ENCODE peak calls at places on chromosome 22, in four cellular contexts. W is brain microvascular endothelial cell, D is A549, S is heart left ventricle. O is an unnamed sample.

GRCh38 chr22:34427841-34428240 is 507.6 kb upstream of the LARGE1 start:
- DNase-seq in S (no peak), W (no peak), D (no peak), O (no peak)

GRCh38 chr22:23064381-23065068 is 5.8 kb upstream of the GNAZ start:
- DNase-seq in W (no peak), D (no peak), S (peak; percentile 35), O (no peak)

GRCh38 chr22:50292643-50293440 is 14.6 kb downstream of the PLXNB2 start:
- DNase-seq in S (no peak), W (no peak), D (no peak), O (no peak)

GRCh38 chr22:48940988-48941902 is 886.4 kb downstream of the BRD1 start:
- DNase-seq in D (no peak), S (no peak), W (no peak), O (no peak)

GRCh38 chr22:50008151-50009040 is 4.2 kb downstream of the IL17REL start:
- DNase-seq in S (no peak), W (no peak), D (no peak), O (no peak)

GRCh38 chr22:29306830-29307657 is 594 bp downstream of the GAS2L1 start:
- DNase-seq in S (peak; percentile 92), W (peak; percentile 55), D (peak; percentile 50), O (no peak)

GRCh38 chr22:48677168-48677520 is 1150.5 kb downstream of the BRD1 start:
- DNase-seq in D (no peak), W (no peak), S (peak; percentile 57), O (no peak)

GRCh38 chr22:38009000-38009806 is 24.8 kb upstream of the SOX10 start:
- DNase-seq in W (no peak), D (no peak), S (no peak), O (no peak)

GRCh38 chr22:49768961-49769690 is 58.5 kb downstream of the BRD1 start:
- DNase-seq in D (no peak), S (peak; percentile 70), W (no peak), O (peak; percentile 43)

GRCh38 chr22:30863161-30863833 is 105.3 kb downstream of the MORC2 start:
- DNase-seq in W (no peak), D (no peak), S (peak; percentile 44), O (no peak)

GRCh38 chr22:41524809-41525449 is 19.3 kb downstream of the POLR3H start:
- DNase-seq in W (peak; percentile 37), S (no peak), D (no peak), O (no peak)

GRCh38 chr22:20198527-20199319 is 47.9 kb upstream of the CCDC188 start:
- DNase-seq in D (no peak), S (no peak), W (no peak), O (no peak)

GRCh38 chr22:29629382-29630179 is 26.1 kb downstream of the NF2 start:
- DNase-seq in D (no peak), W (no peak), S (no peak), O (no peak)

GRCh38 chr22:39543095-39543494 is 10.5 kb upstream of the RPS19BP1 start:
- DNase-seq in D (peak; percentile 33), W (no peak), S (no peak), O (no peak)

GRCh38 chr22:36162127-36163034 is 1.8 kb upstream of the APOL3 start:
- DNase-seq in W (no peak), S (no peak), D (no peak), O (no peak)

GRCh38 chr22:47294222-47294532 is 531.7 kb downstream of the TBC1D22A start:
- DNase-seq in D (no peak), W (peak; percentile 3), S (peak; percentile 39), O (no peak)

GRCh38 chr22:22890085-22890484 is 2.5 kb downstream of the IGLL5 start:
- DNase-seq in W (no peak), S (no peak), D (no peak), O (no peak)

GRCh38 chr22:43333156-43333555 is 10.0 kb downstream of the SCUBE1 start:
- DNase-seq in W (no peak), S (no peak), D (no peak), O (no peak)

GRCh38 chr22:44000123-44000522 is 24.0 kb upstream of the PARVB start:
- DNase-seq in W (no peak), D (no peak), S (no peak), O (no peak)

GRCh38 chr22:21020802-21021429 is 6.0 kb downstream of the P2RX6 start:
- DNase-seq in D (peak; percentile 51), W (no peak), S (no peak), O (no peak)

GRCh38 chr22:27416553-27417427 is 384.8 kb downstream of the MN1 start:
- DNase-seq in D (no peak), W (peak; percentile 69), S (no peak), O (peak; percentile 68)

GRCh38 chr22:45104313-45104712 is 59.4 kb upstream of the NUP50 start:
- DNase-seq in W (no peak), D (no peak), S (no peak), O (no peak)

GRCh38 chr22:45102896-45103420 is 60.8 kb upstream of the NUP50 start:
- DNase-seq in S (no peak), W (no peak), D (no peak), O (no peak)

GRCh38 chr22:45099961-45100360 is 63.8 kb upstream of the NUP50 start:
- DNase-seq in D (no peak), S (no peak), W (no peak), O (no peak)

GRCh38 chr22:45103756-45104155 is 60.0 kb upstream of the NUP50 start:
- DNase-seq in S (no peak), W (no peak), D (no peak), O (no peak)

DNA sequence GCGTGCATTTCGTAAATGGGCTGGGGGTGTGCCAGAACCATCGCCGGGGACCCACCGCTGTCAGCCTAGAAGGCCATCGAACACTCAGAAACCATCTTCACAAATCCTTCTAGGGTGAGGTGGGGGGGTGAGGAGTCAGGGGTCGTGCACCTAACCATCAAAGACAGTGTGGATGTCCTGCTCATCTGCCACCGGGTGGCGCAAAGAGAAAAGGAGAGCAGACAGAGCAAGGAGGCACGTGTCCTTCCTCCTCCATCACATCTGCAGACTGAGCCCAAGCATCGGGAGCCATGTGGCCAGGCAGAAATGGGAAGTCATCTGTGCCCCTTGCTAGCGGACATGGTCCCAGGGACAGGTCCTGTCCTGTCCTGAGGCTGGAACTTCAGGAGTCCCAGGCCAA is 61.9 kb upstream of the NUP50 start:
- DNase-seq in S (no peak), W (peak; percentile 34), D (peak; percentile 34), O (no peak)
- TF ChIP-seq CTCF in S (peak; percentile 23), W (peak; percentile 72), D (peak; percentile 49), O (peak; percentile 78)

GRCh38 chr22:45877036-45877380 is 100.0 kb downstream of the WNT7B start:
- DNase-seq in W (no peak), S (peak; percentile 20), D (no peak), O (no peak)
- H3K4me3 ChIP-seq in W (no peak overlapping the region), S (no peak overlapping the region), D (no peak overlapping the region), O (no peak overlapping the region)

DNA sequence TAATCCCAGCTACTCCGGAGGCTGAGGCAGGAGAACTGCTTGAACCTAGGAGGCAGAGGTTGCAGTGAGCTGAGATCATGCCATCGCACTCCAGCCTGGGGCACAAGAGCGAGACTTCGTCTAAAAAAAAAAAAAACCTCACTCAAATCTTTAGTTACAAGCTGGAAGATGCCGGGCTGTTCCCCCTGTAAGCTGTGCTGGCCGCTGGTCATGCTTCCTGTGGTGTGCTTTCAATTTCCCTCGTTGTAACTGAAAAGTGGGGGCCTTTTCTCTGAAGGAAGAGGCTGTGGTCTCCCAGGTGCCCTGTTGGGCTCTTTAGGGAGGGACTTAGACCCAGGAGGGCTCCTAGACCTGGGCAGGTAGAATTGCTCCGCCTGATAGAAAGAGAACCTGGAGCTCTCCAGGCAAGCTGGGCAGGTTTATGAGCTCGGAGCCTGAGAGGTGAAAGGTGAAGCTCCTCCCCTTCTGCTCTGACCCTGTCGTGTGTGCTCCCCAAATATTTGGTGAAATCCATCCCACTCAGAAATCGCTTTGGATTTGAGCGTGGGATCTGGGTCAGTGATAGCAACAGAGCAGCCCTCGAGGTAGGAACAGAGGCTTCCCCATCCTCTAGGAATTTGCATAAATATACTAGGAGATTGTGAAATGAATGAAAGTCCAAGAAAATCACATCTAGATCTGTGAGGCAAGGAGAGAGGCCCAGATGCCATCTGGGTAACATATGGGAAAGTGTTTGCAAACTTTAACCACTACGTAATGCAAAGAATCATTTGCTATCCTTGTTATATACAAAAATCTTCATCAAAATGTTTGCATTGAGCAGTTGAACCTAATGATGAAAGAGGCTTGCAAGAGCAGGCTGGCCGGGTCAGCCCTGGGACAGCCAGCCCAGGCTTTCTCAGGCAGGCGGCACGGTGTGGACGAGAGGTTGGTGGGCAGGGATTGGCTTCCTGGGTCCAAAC is 154.3 kb downstream of the FBXO7 start:
- DNase-seq in S (no peak), D (no peak), W (no peak), O (peak; percentile 91)
- H3K27ac ChIP-seq in S (peak overlapping the region; percentile 82), D (no peak overlapping the region), W (no peak overlapping the region), O (peak overlapping the region; percentile 99)

DNA sequence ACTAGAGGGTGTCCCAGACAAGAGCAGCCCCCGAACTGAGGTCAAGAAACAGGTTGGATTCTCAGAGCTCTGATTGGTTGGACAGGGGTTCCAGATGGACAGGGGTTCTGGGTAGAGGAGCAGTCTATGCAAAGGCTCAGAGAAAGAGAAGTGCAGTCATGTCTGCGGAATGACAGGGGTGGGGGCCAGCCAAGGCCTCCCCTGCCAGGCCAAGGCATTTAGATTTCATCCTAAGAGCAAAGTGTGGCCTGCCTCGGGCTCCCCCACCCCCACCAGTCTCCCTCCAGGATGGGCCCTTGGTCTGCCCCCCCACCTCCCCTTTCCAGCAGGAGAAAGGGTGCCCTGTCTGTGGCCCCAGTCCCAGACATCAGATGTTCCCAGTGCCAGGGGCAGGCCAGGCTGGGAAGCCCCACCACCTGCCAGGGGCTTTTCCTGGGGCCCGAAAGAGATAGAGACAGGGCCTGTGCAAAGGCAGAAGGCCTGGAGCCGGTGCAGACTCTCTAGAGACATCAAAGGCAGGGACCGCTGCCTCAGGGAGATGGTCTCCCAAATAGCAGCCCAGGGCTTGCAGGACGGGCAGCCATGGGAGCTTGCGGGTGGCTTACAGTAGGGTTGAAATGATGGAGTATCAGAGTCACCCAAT is 9.4 kb downstream of the SUSD2 start:
- DNase-seq in W (no peak), S (no peak), D (no peak), O (no peak)
- TF ChIP-seq CTCF in W (no peak), S (no peak), D (no peak), O (no peak)

O was measured in AG04450.